ENCODE peak calls at places on chromosomes 2 and 18, in four cellular contexts. One of them, this sample, is unnamed.

GRCh38 chr2:239151201-239152131 is 249.4 kb downstream of the HDAC4 start:
- DNase-seq in breast epithelium: peak
- DNase-seq in activated T-cell treated with anti-CD3 and anti-CD28 coated beads for 48 hours: no peak
- DNase-seq in effector memory CD8-positive, alpha-beta T cell: no peak
- DNase-seq in this sample: peak

GRCh38 chr18:774811-775210 is 37.2 kb downstream of the YES1 start:
- DNase-seq in effector memory CD8-positive, alpha-beta T cell: no peak
- DNase-seq in breast epithelium: no peak
- DNase-seq in activated T-cell treated with anti-CD3 and anti-CD28 coated beads for 48 hours: no peak
- DNase-seq in this sample: no peak

GRCh38 chr18:68662779-68663178 is 52.1 kb downstream of the TMX3 start:
- DNase-seq in effector memory CD8-positive, alpha-beta T cell: no peak
- DNase-seq in activated T-cell treated with anti-CD3 and anti-CD28 coated beads for 48 hours: no peak
- DNase-seq in breast epithelium: no peak
- DNase-seq in this sample: no peak

GRCh38 chr2:218671077-218671653 is 637 bp downstream of the RNF25 start:
- DNase-seq in activated T-cell treated with anti-CD3 and anti-CD28 coated beads for 48 hours: no peak
- DNase-seq in effector memory CD8-positive, alpha-beta T cell: no peak
- DNase-seq in breast epithelium: no peak
- DNase-seq in this sample: no peak

GRCh38 chr18:10169064-10169562 is 255.3 kb downstream of the VAPA start:
- DNase-seq in effector memory CD8-positive, alpha-beta T cell: no peak
- DNase-seq in breast epithelium: no peak
- DNase-seq in activated T-cell treated with anti-CD3 and anti-CD28 coated beads for 48 hours: no peak
- DNase-seq in this sample: no peak

GRCh38 chr2:174972924-174973323 is 32.3 kb downstream of the CHN1 start:
- DNase-seq in effector memory CD8-positive, alpha-beta T cell: no peak
- DNase-seq in activated T-cell treated with anti-CD3 and anti-CD28 coated beads for 48 hours: no peak
- DNase-seq in breast epithelium: no peak
- DNase-seq in this sample: no peak

GRCh38 chr2:63056309-63057065 is 5.9 kb downstream of the OTX1 start:
- DNase-seq in activated T-cell treated with anti-CD3 and anti-CD28 coated beads for 48 hours: peak
- DNase-seq in breast epithelium: no peak
- DNase-seq in effector memory CD8-positive, alpha-beta T cell: no peak
- DNase-seq in this sample: no peak

GRCh38 chr18:10062292-10062940 is 148.6 kb downstream of the VAPA start:
- DNase-seq in effector memory CD8-positive, alpha-beta T cell: no peak
- DNase-seq in activated T-cell treated with anti-CD3 and anti-CD28 coated beads for 48 hours: no peak
- DNase-seq in breast epithelium: no peak
- DNase-seq in this sample: no peak

GRCh38 chr2:137950238-137950637 is 14.0 kb upstream of the HNMT start:
- DNase-seq in effector memory CD8-positive, alpha-beta T cell: no peak
- DNase-seq in breast epithelium: no peak
- DNase-seq in activated T-cell treated with anti-CD3 and anti-CD28 coated beads for 48 hours: no peak
- DNase-seq in this sample: no peak

GRCh38 chr2:84959045-84959493 is 11.9 kb upstream of the KCMF1 start:
- DNase-seq in effector memory CD8-positive, alpha-beta T cell: no peak
- DNase-seq in breast epithelium: no peak
- DNase-seq in activated T-cell treated with anti-CD3 and anti-CD28 coated beads for 48 hours: no peak
- DNase-seq in this sample: no peak

GRCh38 chr2:200860092-200860795 is 4.2 kb downstream of the CLK1 start:
- DNase-seq in breast epithelium: no peak
- DNase-seq in activated T-cell treated with anti-CD3 and anti-CD28 coated beads for 48 hours: peak
- DNase-seq in effector memory CD8-positive, alpha-beta T cell: no peak
- DNase-seq in this sample: peak

GRCh38 chr2:170887496-170888265 is 41.4 kb upstream of the GORASP2 start:
- DNase-seq in activated T-cell treated with anti-CD3 and anti-CD28 coated beads for 48 hours: no peak
- DNase-seq in effector memory CD8-positive, alpha-beta T cell: no peak
- DNase-seq in breast epithelium: no peak
- DNase-seq in this sample: no peak

GRCh38 chr2:132815522-132815921 is 145.5 kb upstream of the LYPD1 start:
- DNase-seq in effector memory CD8-positive, alpha-beta T cell: no peak
- DNase-seq in activated T-cell treated with anti-CD3 and anti-CD28 coated beads for 48 hours: no peak
- DNase-seq in breast epithelium: no peak
- DNase-seq in this sample: no peak

GRCh38 chr18:67035026-67035425 is 431.1 kb upstream of the CDH19 start:
- DNase-seq in activated T-cell treated with anti-CD3 and anti-CD28 coated beads for 48 hours: no peak
- DNase-seq in breast epithelium: no peak
- DNase-seq in effector memory CD8-positive, alpha-beta T cell: no peak
- DNase-seq in this sample: no peak

GRCh38 chr2:68465081-68465916 is 1.8 kb downstream of the FBXO48 start:
- DNase-seq in breast epithelium: no peak
- DNase-seq in effector memory CD8-positive, alpha-beta T cell: peak
- DNase-seq in activated T-cell treated with anti-CD3 and anti-CD28 coated beads for 48 hours: peak
- DNase-seq in this sample: no peak

GRCh38 chr2:137173514-137173913 is 408.2 kb downstream of the THSD7B start:
- DNase-seq in breast epithelium: no peak
- DNase-seq in effector memory CD8-positive, alpha-beta T cell: no peak
- DNase-seq in activated T-cell treated with anti-CD3 and anti-CD28 coated beads for 48 hours: no peak
- DNase-seq in this sample: no peak

GRCh38 chr2:20012282-20013060 is at the start of gene MATN3:
- DNase-seq in activated T-cell treated with anti-CD3 and anti-CD28 coated beads for 48 hours: no peak
- DNase-seq in effector memory CD8-positive, alpha-beta T cell: no peak
- DNase-seq in breast epithelium: peak
- DNase-seq in this sample: no peak

GRCh38 chr2:119431976-119432881 is 575 bp downstream of the TMEM37 start:
- DNase-seq in activated T-cell treated with anti-CD3 and anti-CD28 coated beads for 48 hours: no peak
- DNase-seq in effector memory CD8-positive, alpha-beta T cell: no peak
- DNase-seq in breast epithelium: no peak
- DNase-seq in this sample: peak

GRCh38 chr18:13376298-13376840 is 157.8 kb downstream of the LDLRAD4 start:
- DNase-seq in activated T-cell treated with anti-CD3 and anti-CD28 coated beads for 48 hours: peak
- DNase-seq in effector memory CD8-positive, alpha-beta T cell: no peak
- DNase-seq in breast epithelium: no peak
- DNase-seq in this sample: no peak

GRCh38 chr2:69618362-69618761 is 25.2 kb downstream of the AAK1 start:
- DNase-seq in breast epithelium: no peak
- DNase-seq in activated T-cell treated with anti-CD3 and anti-CD28 coated beads for 48 hours: no peak
- DNase-seq in effector memory CD8-positive, alpha-beta T cell: no peak
- DNase-seq in this sample: no peak

GRCh38 chr2:44245068-44245861 is 30.0 kb upstream of the SLC3A1 start:
- DNase-seq in activated T-cell treated with anti-CD3 and anti-CD28 coated beads for 48 hours: no peak
- DNase-seq in breast epithelium: no peak
- DNase-seq in effector memory CD8-positive, alpha-beta T cell: no peak
- DNase-seq in this sample: peak

GRCh38 chr18:45978084-45978483 is 11.0 kb upstream of the EPG5 start:
- DNase-seq in activated T-cell treated with anti-CD3 and anti-CD28 coated beads for 48 hours: no peak
- DNase-seq in breast epithelium: no peak
- DNase-seq in effector memory CD8-positive, alpha-beta T cell: no peak
- DNase-seq in this sample: peak

GRCh38 chr18:32353257-32353656 is 117.4 kb downstream of the GAREM1 start:
- DNase-seq in breast epithelium: no peak
- DNase-seq in activated T-cell treated with anti-CD3 and anti-CD28 coated beads for 48 hours: no peak
- DNase-seq in effector memory CD8-positive, alpha-beta T cell: no peak
- DNase-seq in this sample: no peak

GRCh38 chr2:26682155-26682554 is 10.4 kb upstream of the KCNK3 start:
- DNase-seq in effector memory CD8-positive, alpha-beta T cell: no peak
- DNase-seq in breast epithelium: peak
- DNase-seq in activated T-cell treated with anti-CD3 and anti-CD28 coated beads for 48 hours: no peak
- DNase-seq in this sample: no peak

GRCh38 chr2:173831312-173832229 is 133.6 kb downstream of the SP3 start:
- DNase-seq in effector memory CD8-positive, alpha-beta T cell: no peak
- DNase-seq in activated T-cell treated with anti-CD3 and anti-CD28 coated beads for 48 hours: no peak
- DNase-seq in breast epithelium: no peak
- DNase-seq in this sample: peak

GRCh38 chr18:7221424-7222155 is 9.3 kb upstream of the LRRC30 start:
- DNase-seq in breast epithelium: no peak
- DNase-seq in effector memory CD8-positive, alpha-beta T cell: no peak
- DNase-seq in activated T-cell treated with anti-CD3 and anti-CD28 coated beads for 48 hours: no peak
- DNase-seq in this sample: peak

GRCh38 chr2:20050104-20050711 is 1.2 kb downstream of the LAPTM4A start:
- DNase-seq in activated T-cell treated with anti-CD3 and anti-CD28 coated beads for 48 hours: no peak
- DNase-seq in breast epithelium: no peak
- DNase-seq in effector memory CD8-positive, alpha-beta T cell: peak
- DNase-seq in this sample: peak

GRCh38 chr18:41906528-41907256 is 48.3 kb upstream of the PIK3C3 start:
- DNase-seq in breast epithelium: no peak
- DNase-seq in effector memory CD8-positive, alpha-beta T cell: peak
- DNase-seq in activated T-cell treated with anti-CD3 and anti-CD28 coated beads for 48 hours: peak
- DNase-seq in this sample: peak

GRCh38 chr2:169468841-169469240 is 10.5 kb upstream of the BBS5 start:
- DNase-seq in effector memory CD8-positive, alpha-beta T cell: no peak
- DNase-seq in activated T-cell treated with anti-CD3 and anti-CD28 coated beads for 48 hours: no peak
- DNase-seq in breast epithelium: no peak
- DNase-seq in this sample: no peak

GRCh38 chr2:224869601-224870000 is 153.4 kb upstream of the CCDC195 start:
- DNase-seq in effector memory CD8-positive, alpha-beta T cell: no peak
- DNase-seq in activated T-cell treated with anti-CD3 and anti-CD28 coated beads for 48 hours: no peak
- DNase-seq in breast epithelium: no peak
- DNase-seq in this sample: peak